ENCODE peak calls at places on chromosomes 11 and 22, in eight cellular contexts. V, G, B, I, U, C, D and R are unnamed samples.
A peak's percentile ranks its signal among the peaks of the same experiment; 100 is the strongest.

GRCh38 chr11:87397250-87397649 is 359.5 kb downstream of the TMEM135 start:
- DNase-seq in V (no peak), G (no peak), B (no peak), I (no peak), U (no peak), C (no peak), D (no peak), R (no peak)

GRCh38 chr22:49291169-49291568 is 536.5 kb downstream of the BRD1 start:
- DNase-seq in V (no peak), G (peak; percentile 60), B (no peak), I (no peak), U (no peak), C (peak; percentile 51), D (no peak), R (no peak)

GRCh38 chr11:122696662-122697061 is 41.1 kb downstream of the UBASH3B start:
- DNase-seq in V (no peak), G (no peak), B (no peak), I (no peak), U (no peak), C (no peak), D (no peak), R (no peak)

GRCh38 chr11:123475478-123475877 is 45.4 kb downstream of the GRAMD1B start:
- DNase-seq in V (no peak), G (no peak), B (no peak), I (no peak), U (no peak), C (no peak), D (no peak), R (no peak)

GRCh38 chr22:49765091-49765771 is 62.4 kb downstream of the BRD1 start:
- DNase-seq in V (peak; percentile 16), G (peak; percentile 75), B (peak; percentile 13), I (no peak), U (peak; percentile 67), C (peak; percentile 63), D (no peak), R (peak; percentile 40)

GRCh38 chr11:122163420-122163819 is 47.4 kb upstream of the BLID start:
- DNase-seq in V (no peak), G (no peak), B (no peak), I (no peak), U (no peak), C (no peak), D (no peak), R (no peak)

GRCh38 chr11:24321229-24321628 is 175.6 kb upstream of the LUZP2 start:
- DNase-seq in V (no peak), G (no peak), B (no peak), I (no peak), U (no peak), C (no peak), D (no peak), R (no peak)

GRCh38 chr11:9617960-9618359 is 44.5 kb downstream of the WEE1 start:
- DNase-seq in V (no peak), G (no peak), B (no peak), I (no peak), U (no peak), C (no peak), D (no peak), R (no peak)

GRCh38 chr11:117197516-117198456 is 1.4 kb upstream of the TAGLN start:
- DNase-seq in V (peak; percentile 57), G (no peak), B (no peak), I (peak; percentile 41), U (peak; percentile 86), C (no peak), D (no peak), R (no peak)

GRCh38 chr11:123977731-123978347 is at the start of gene OR10S1:
- DNase-seq in V (no peak), G (no peak), B (no peak), I (no peak), U (no peak), C (no peak), D (peak; percentile 48), R (no peak)

GRCh38 chr22:24420072-24420976 is 7.1 kb upstream of the ADORA2A start:
- DNase-seq in V (no peak), G (no peak), B (no peak), I (peak; percentile 51), U (peak; percentile 79), C (no peak), D (no peak), R (no peak)

GRCh38 chr11:30488304-30488998 is 97.7 kb downstream of the MPPED2 start:
- DNase-seq in V (peak; percentile 53), G (no peak), B (no peak), I (no peak), U (no peak), C (no peak), D (no peak), R (no peak)

GRCh38 chr11:47399860-47400812 is 8.3 kb upstream of the SLC39A13 start:
- DNase-seq in V (no peak), G (no peak), B (peak; percentile 57), I (no peak), U (peak; percentile 78), C (no peak), D (no peak), R (no peak)

GRCh38 chr11:66589996-66590675 is 2.7 kb downstream of the CCDC87 start:
- DNase-seq in V (no peak), G (no peak), B (no peak), I (no peak), U (no peak), C (no peak), D (no peak), R (no peak)

GRCh38 chr22:19974233-19974861 is 32.7 kb upstream of the TXNRD2 start:
- DNase-seq in V (peak; percentile 53), G (no peak), B (no peak), I (no peak), U (no peak), C (no peak), D (peak; percentile 41), R (no peak)

GRCh38 chr22:46079093-46079860 is 71.0 kb upstream of the PPARA start:
- DNase-seq in V (peak; percentile 24), G (peak; percentile 76), B (peak; percentile 24), I (peak; percentile 22), U (peak; percentile 74), C (peak; percentile 57), D (no peak), R (peak; percentile 51)

DNA sequence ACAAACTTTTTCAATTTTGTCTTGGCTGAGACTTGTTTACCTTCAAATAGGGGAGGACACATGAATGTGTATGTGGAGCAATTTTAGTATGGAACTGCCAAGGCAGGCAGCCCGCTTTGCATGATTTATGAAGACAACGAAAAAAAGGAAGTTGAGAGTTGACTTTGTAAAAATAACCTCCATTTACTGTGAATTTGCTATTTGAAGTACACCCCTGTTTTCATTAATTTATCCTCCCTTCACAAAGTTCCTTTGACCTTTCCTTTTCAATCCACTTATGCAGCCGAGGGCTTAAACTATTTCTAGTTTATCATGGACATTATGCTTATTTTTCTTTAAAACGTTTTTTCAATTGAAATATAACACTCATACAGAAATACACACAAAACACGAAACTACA is 369.6 kb upstream of the CADM1 start:
- DNase-seq in V (no peak), G (no peak), B (no peak), I (no peak), U (no peak), C (no peak), D (no peak), R (no peak)
- H3K4me1 ChIP-seq in V (no peaks in the 10 kb centered on the region), G (no peaks in the 10 kb centered on the region), B (no peaks in the 10 kb centered on the region), I (no peaks in the 10 kb centered on the region), U (no peaks in the 10 kb centered on the region), C (no peaks in the 10 kb centered on the region), D (no peaks in the 10 kb centered on the region), R (no peaks in the 10 kb centered on the region)

GRCh38 chr22:41526802-41527799 is 17.2 kb downstream of the POLR3H start:
- DNase-seq in V (peak; percentile 65), G (peak; percentile 79), B (peak; percentile 52), I (peak; percentile 61), U (no peak), C (no peak), D (no peak), R (no peak)
- TF ChIP-seq CTCF in V (peak; percentile 81), G (peak; percentile 54), B (peak; percentile 85), I (peak; percentile 85), U (peak; percentile 47), C (peak; percentile 84), D (peak; percentile 92), R (peak; percentile 79)

GRCh38 chr11:130145975-130146776 is 13.4 kb upstream of the ST14 start:
- DNase-seq in V (peak; percentile 82), G (no peak), B (peak; percentile 73), I (peak; percentile 27), U (peak; percentile 94), C (peak; percentile 86), D (peak; percentile 87), R (peak; percentile 94)
- H3K4me1 ChIP-seq in V (peaks cover 17% of the 10 kb centered on the region), G (peaks cover 18% of the 10 kb centered on the region), B (no peaks in the 10 kb centered on the region), I (peaks cover 16% of the 10 kb centered on the region), U (peaks cover 3% of the 10 kb centered on the region), C (peaks cover 23% of the 10 kb centered on the region), D (peaks cover 31% of the 10 kb centered on the region), R (peaks cover 9% of the 10 kb centered on the region)

GRCh38 chr22:47168900-47169800 is 406.7 kb downstream of the TBC1D22A start:
- DNase-seq in V (peak; percentile 25), G (peak; percentile 71), B (peak; percentile 16), I (peak; percentile 12), U (peak; percentile 45), C (peak; percentile 54), D (no peak), R (no peak)
- TF ChIP-seq CTCF in V (no peak), G (no peak), B (peak; percentile 19), I (peak; percentile 37), U (peak; percentile 10), C (peak; percentile 9), D (peak; percentile 73), R (peak; percentile 18)

GRCh38 chr22:26669060-26669481 is 11.7 kb downstream of the MIAT start:
- DNase-seq in V (no peak), G (no peak), B (no peak), I (no peak), U (no peak), C (no peak), D (peak; percentile 62), R (no peak)
- H3K4me1 ChIP-seq in V (peaks cover 17% of the 10 kb centered on the region), G (peaks cover 26% of the 10 kb centered on the region), B (no peaks in the 10 kb centered on the region), I (peaks cover 11% of the 10 kb centered on the region), U (peaks cover 14% of the 10 kb centered on the region), C (peaks cover 24% of the 10 kb centered on the region), D (peaks cover 12% of the 10 kb centered on the region), R (peaks cover 18% of the 10 kb centered on the region)

DNA sequence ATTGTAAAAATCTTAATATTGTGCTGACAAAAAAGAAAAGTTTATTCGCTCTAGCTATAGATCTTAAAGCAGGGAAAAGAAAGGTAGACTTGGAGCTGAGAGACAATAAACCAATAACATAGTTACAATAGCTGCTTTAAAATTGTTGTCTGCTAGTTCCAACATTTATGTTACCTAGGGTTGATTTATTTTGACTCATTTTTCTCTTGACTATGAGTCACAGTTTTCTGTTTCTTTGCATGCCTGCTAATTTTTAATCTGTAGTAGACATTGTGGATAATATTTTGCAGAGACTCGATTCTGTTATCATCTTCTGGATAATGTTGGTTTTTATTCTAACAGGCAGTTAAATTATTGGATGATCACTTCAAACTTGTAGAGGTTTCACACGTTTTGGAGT is 83.1 kb upstream of the TRPC6 start:
- DNase-seq in V (no peak), G (no peak), B (no peak), I (no peak), U (no peak), C (no peak), D (no peak), R (no peak)
- TF ChIP-seq CTCF in V (no peak), G (no peak), B (no peak), I (no peak), U (no peak), C (no peak), D (no peak), R (no peak)